ENCODE peak calls at places on chromosome 10, in ten cellular contexts. One of them, this sample, is unnamed.

GRCh38 chr10:112953760-112954159 is 3.7 kb downstream of the TCF7L2 start:
- DNase-seq in LoVo: no peak
- DNase-seq in colonic mucosa: no peak
- DNase-seq in lower leg skin: no peak
- DNase-seq in DMS79 treated with DMSO at 0.1 percent for 48 hours: no peak
- DNase-seq in GM03348: no peak
- DNase-seq in stimulated activated CD8-positive, alpha-beta memory T cell treated with anti-CD3 and anti-CD28 coated beads, Interleukin-4, amount 100 ng/mL, for 1 hour: no peak
- DNase-seq in NCI-H748 treated with DMSO at 0.1 percent for 48 hours: no peak
- DNase-seq in ovary: no peak
- DNase-seq in left colon: no peak
- DNase-seq in this sample: peak

GRCh38 chr10:71213127-71213616 is 802 bp downstream of the UNC5B start:
- DNase-seq in LoVo: peak
- DNase-seq in colonic mucosa: peak
- DNase-seq in lower leg skin: peak
- DNase-seq in DMS79 treated with DMSO at 0.1 percent for 48 hours: peak
- DNase-seq in GM03348: peak
- DNase-seq in stimulated activated CD8-positive, alpha-beta memory T cell treated with anti-CD3 and anti-CD28 coated beads, Interleukin-4, amount 100 ng/mL, for 1 hour: no peak
- DNase-seq in NCI-H748 treated with DMSO at 0.1 percent for 48 hours: peak
- DNase-seq in ovary: peak
- DNase-seq in left colon: peak
- DNase-seq in this sample: no peak

GRCh38 chr10:132175401-132175800 is 11.3 kb upstream of the DPYSL4 start:
- DNase-seq in LoVo: no peak
- DNase-seq in colonic mucosa: no peak
- DNase-seq in lower leg skin: no peak
- DNase-seq in DMS79 treated with DMSO at 0.1 percent for 48 hours: no peak
- DNase-seq in GM03348: no peak
- DNase-seq in stimulated activated CD8-positive, alpha-beta memory T cell treated with anti-CD3 and anti-CD28 coated beads, Interleukin-4, amount 100 ng/mL, for 1 hour: no peak
- DNase-seq in NCI-H748 treated with DMSO at 0.1 percent for 48 hours: no peak
- DNase-seq in ovary: no peak
- DNase-seq in left colon: no peak
- DNase-seq in this sample: no peak

GRCh38 chr10:110512461-110513187 is 14.9 kb downstream of the DUSP5 start:
- DNase-seq in LoVo: no peak
- DNase-seq in colonic mucosa: no peak
- DNase-seq in lower leg skin: no peak
- DNase-seq in DMS79 treated with DMSO at 0.1 percent for 48 hours: no peak
- DNase-seq in GM03348: peak
- DNase-seq in stimulated activated CD8-positive, alpha-beta memory T cell treated with anti-CD3 and anti-CD28 coated beads, Interleukin-4, amount 100 ng/mL, for 1 hour: no peak
- DNase-seq in NCI-H748 treated with DMSO at 0.1 percent for 48 hours: no peak
- DNase-seq in ovary: no peak
- DNase-seq in left colon: no peak
- DNase-seq in this sample: peak

GRCh38 chr10:52004342-52004949 is 305.1 kb upstream of the CSTF2T start:
- DNase-seq in LoVo: peak
- DNase-seq in colonic mucosa: no peak
- DNase-seq in lower leg skin: no peak
- DNase-seq in DMS79 treated with DMSO at 0.1 percent for 48 hours: no peak
- DNase-seq in GM03348: peak
- DNase-seq in stimulated activated CD8-positive, alpha-beta memory T cell treated with anti-CD3 and anti-CD28 coated beads, Interleukin-4, amount 100 ng/mL, for 1 hour: no peak
- DNase-seq in NCI-H748 treated with DMSO at 0.1 percent for 48 hours: no peak
- DNase-seq in ovary: no peak
- DNase-seq in left colon: no peak
- DNase-seq in this sample: peak

GRCh38 chr10:126640391-126640790 is 30.1 kb downstream of the C10orf90 start:
- DNase-seq in LoVo: no peak
- DNase-seq in colonic mucosa: no peak
- DNase-seq in lower leg skin: no peak
- DNase-seq in DMS79 treated with DMSO at 0.1 percent for 48 hours: no peak
- DNase-seq in GM03348: peak
- DNase-seq in stimulated activated CD8-positive, alpha-beta memory T cell treated with anti-CD3 and anti-CD28 coated beads, Interleukin-4, amount 100 ng/mL, for 1 hour: no peak
- DNase-seq in NCI-H748 treated with DMSO at 0.1 percent for 48 hours: no peak
- DNase-seq in ovary: no peak
- DNase-seq in left colon: no peak
- DNase-seq in this sample: no peak

GRCh38 chr10:47405829-47406547 is 21.9 kb upstream of the ZNF488 start:
- DNase-seq in LoVo: peak
- DNase-seq in colonic mucosa: no peak
- DNase-seq in lower leg skin: no peak
- DNase-seq in DMS79 treated with DMSO at 0.1 percent for 48 hours: no peak
- DNase-seq in GM03348: no peak
- DNase-seq in stimulated activated CD8-positive, alpha-beta memory T cell treated with anti-CD3 and anti-CD28 coated beads, Interleukin-4, amount 100 ng/mL, for 1 hour: no peak
- DNase-seq in NCI-H748 treated with DMSO at 0.1 percent for 48 hours: no peak
- DNase-seq in ovary: no peak
- DNase-seq in left colon: no peak
- DNase-seq in this sample: peak

GRCh38 chr10:6503171-6503570 is 76.9 kb downstream of the PRKCQ start:
- DNase-seq in LoVo: no peak
- DNase-seq in colonic mucosa: no peak
- DNase-seq in lower leg skin: no peak
- DNase-seq in DMS79 treated with DMSO at 0.1 percent for 48 hours: no peak
- DNase-seq in GM03348: no peak
- DNase-seq in stimulated activated CD8-positive, alpha-beta memory T cell treated with anti-CD3 and anti-CD28 coated beads, Interleukin-4, amount 100 ng/mL, for 1 hour: no peak
- DNase-seq in NCI-H748 treated with DMSO at 0.1 percent for 48 hours: no peak
- DNase-seq in ovary: no peak
- DNase-seq in left colon: no peak
- DNase-seq in this sample: no peak

GRCh38 chr10:118209215-118209614 is 132.9 kb downstream of the FAM204A start:
- DNase-seq in LoVo: no peak
- DNase-seq in colonic mucosa: no peak
- DNase-seq in lower leg skin: no peak
- DNase-seq in DMS79 treated with DMSO at 0.1 percent for 48 hours: no peak
- DNase-seq in GM03348: no peak
- DNase-seq in stimulated activated CD8-positive, alpha-beta memory T cell treated with anti-CD3 and anti-CD28 coated beads, Interleukin-4, amount 100 ng/mL, for 1 hour: no peak
- DNase-seq in NCI-H748 treated with DMSO at 0.1 percent for 48 hours: no peak
- DNase-seq in ovary: no peak
- DNase-seq in left colon: no peak
- DNase-seq in this sample: no peak

GRCh38 chr10:101779544-101780186 is 3.6 kb downstream of the NPM3 start:
- DNase-seq in LoVo: no peak
- DNase-seq in colonic mucosa: peak
- DNase-seq in lower leg skin: peak
- DNase-seq in DMS79 treated with DMSO at 0.1 percent for 48 hours: peak
- DNase-seq in GM03348: peak
- DNase-seq in stimulated activated CD8-positive, alpha-beta memory T cell treated with anti-CD3 and anti-CD28 coated beads, Interleukin-4, amount 100 ng/mL, for 1 hour: peak
- DNase-seq in NCI-H748 treated with DMSO at 0.1 percent for 48 hours: peak
- DNase-seq in ovary: peak
- DNase-seq in left colon: peak
- DNase-seq in this sample: peak

GRCh38 chr10:104622598-104623209 is 18.4 kb upstream of the SORCS3 start:
- DNase-seq in LoVo: peak
- DNase-seq in colonic mucosa: no peak
- DNase-seq in lower leg skin: no peak
- DNase-seq in DMS79 treated with DMSO at 0.1 percent for 48 hours: no peak
- DNase-seq in GM03348: no peak
- DNase-seq in stimulated activated CD8-positive, alpha-beta memory T cell treated with anti-CD3 and anti-CD28 coated beads, Interleukin-4, amount 100 ng/mL, for 1 hour: no peak
- DNase-seq in NCI-H748 treated with DMSO at 0.1 percent for 48 hours: peak
- DNase-seq in ovary: no peak
- DNase-seq in left colon: no peak
- DNase-seq in this sample: peak

GRCh38 chr10:80324086-80324485 is 32.5 kb downstream of the DYDC1 start:
- DNase-seq in LoVo: no peak
- DNase-seq in colonic mucosa: no peak
- DNase-seq in lower leg skin: no peak
- DNase-seq in DMS79 treated with DMSO at 0.1 percent for 48 hours: no peak
- DNase-seq in GM03348: peak
- DNase-seq in stimulated activated CD8-positive, alpha-beta memory T cell treated with anti-CD3 and anti-CD28 coated beads, Interleukin-4, amount 100 ng/mL, for 1 hour: no peak
- DNase-seq in NCI-H748 treated with DMSO at 0.1 percent for 48 hours: no peak
- DNase-seq in ovary: no peak
- DNase-seq in left colon: no peak
- DNase-seq in this sample: no peak

GRCh38 chr10:67668448-67668847 is 27.5 kb downstream of the CTNNA3 start:
- DNase-seq in LoVo: no peak
- DNase-seq in colonic mucosa: no peak
- DNase-seq in lower leg skin: no peak
- DNase-seq in DMS79 treated with DMSO at 0.1 percent for 48 hours: no peak
- DNase-seq in GM03348: no peak
- DNase-seq in stimulated activated CD8-positive, alpha-beta memory T cell treated with anti-CD3 and anti-CD28 coated beads, Interleukin-4, amount 100 ng/mL, for 1 hour: no peak
- DNase-seq in NCI-H748 treated with DMSO at 0.1 percent for 48 hours: no peak
- DNase-seq in ovary: no peak
- DNase-seq in left colon: no peak
- DNase-seq in this sample: no peak

GRCh38 chr10:123519861-123520260 is 146.3 kb upstream of the GPR26 start:
- DNase-seq in LoVo: no peak
- DNase-seq in colonic mucosa: peak
- DNase-seq in lower leg skin: no peak
- DNase-seq in DMS79 treated with DMSO at 0.1 percent for 48 hours: no peak
- DNase-seq in GM03348: no peak
- DNase-seq in stimulated activated CD8-positive, alpha-beta memory T cell treated with anti-CD3 and anti-CD28 coated beads, Interleukin-4, amount 100 ng/mL, for 1 hour: no peak
- DNase-seq in NCI-H748 treated with DMSO at 0.1 percent for 48 hours: no peak
- DNase-seq in ovary: no peak
- DNase-seq in left colon: no peak
- DNase-seq in this sample: no peak

GRCh38 chr10:122648599-122649428 is 50.8 kb downstream of the C10orf120 start:
- DNase-seq in LoVo: peak
- DNase-seq in colonic mucosa: peak
- DNase-seq in lower leg skin: no peak
- DNase-seq in DMS79 treated with DMSO at 0.1 percent for 48 hours: peak
- DNase-seq in GM03348: peak
- DNase-seq in stimulated activated CD8-positive, alpha-beta memory T cell treated with anti-CD3 and anti-CD28 coated beads, Interleukin-4, amount 100 ng/mL, for 1 hour: no peak
- DNase-seq in NCI-H748 treated with DMSO at 0.1 percent for 48 hours: peak
- DNase-seq in ovary: no peak
- DNase-seq in left colon: peak
- DNase-seq in this sample: peak

GRCh38 chr10:33571616-33572015 is 237.1 kb upstream of the NRP1 start:
- DNase-seq in LoVo: no peak
- DNase-seq in colonic mucosa: no peak
- DNase-seq in lower leg skin: no peak
- DNase-seq in DMS79 treated with DMSO at 0.1 percent for 48 hours: no peak
- DNase-seq in GM03348: no peak
- DNase-seq in stimulated activated CD8-positive, alpha-beta memory T cell treated with anti-CD3 and anti-CD28 coated beads, Interleukin-4, amount 100 ng/mL, for 1 hour: no peak
- DNase-seq in NCI-H748 treated with DMSO at 0.1 percent for 48 hours: no peak
- DNase-seq in ovary: no peak
- DNase-seq in left colon: no peak
- DNase-seq in this sample: peak

GRCh38 chr10:43249962-43250624 is 16.8 kb downstream of the RASGEF1A start:
- DNase-seq in LoVo: no peak
- DNase-seq in colonic mucosa: no peak
- DNase-seq in lower leg skin: no peak
- DNase-seq in DMS79 treated with DMSO at 0.1 percent for 48 hours: no peak
- DNase-seq in GM03348: no peak
- DNase-seq in stimulated activated CD8-positive, alpha-beta memory T cell treated with anti-CD3 and anti-CD28 coated beads, Interleukin-4, amount 100 ng/mL, for 1 hour: no peak
- DNase-seq in NCI-H748 treated with DMSO at 0.1 percent for 48 hours: no peak
- DNase-seq in ovary: peak
- DNase-seq in left colon: peak
- DNase-seq in this sample: no peak

GRCh38 chr10:30459283-30459682 is 25.3 kb downstream of the MAP3K8 start:
- DNase-seq in LoVo: no peak
- DNase-seq in colonic mucosa: peak
- DNase-seq in lower leg skin: peak
- DNase-seq in DMS79 treated with DMSO at 0.1 percent for 48 hours: no peak
- DNase-seq in GM03348: no peak
- DNase-seq in stimulated activated CD8-positive, alpha-beta memory T cell treated with anti-CD3 and anti-CD28 coated beads, Interleukin-4, amount 100 ng/mL, for 1 hour: no peak
- DNase-seq in NCI-H748 treated with DMSO at 0.1 percent for 48 hours: no peak
- DNase-seq in ovary: no peak
- DNase-seq in left colon: peak
- DNase-seq in this sample: no peak

GRCh38 chr10:70461397-70462348 is 16.9 kb upstream of the PALD1 start:
- DNase-seq in LoVo: peak
- DNase-seq in colonic mucosa: peak
- DNase-seq in lower leg skin: no peak
- DNase-seq in DMS79 treated with DMSO at 0.1 percent for 48 hours: peak
- DNase-seq in GM03348: peak
- DNase-seq in stimulated activated CD8-positive, alpha-beta memory T cell treated with anti-CD3 and anti-CD28 coated beads, Interleukin-4, amount 100 ng/mL, for 1 hour: peak
- DNase-seq in NCI-H748 treated with DMSO at 0.1 percent for 48 hours: no peak
- DNase-seq in ovary: peak
- DNase-seq in left colon: peak
- DNase-seq in this sample: peak

GRCh38 chr10:61835069-61835908 is 66.2 kb upstream of the ARID5B start:
- DNase-seq in LoVo: peak
- DNase-seq in colonic mucosa: no peak
- DNase-seq in lower leg skin: peak
- DNase-seq in DMS79 treated with DMSO at 0.1 percent for 48 hours: no peak
- DNase-seq in GM03348: peak
- DNase-seq in stimulated activated CD8-positive, alpha-beta memory T cell treated with anti-CD3 and anti-CD28 coated beads, Interleukin-4, amount 100 ng/mL, for 1 hour: no peak
- DNase-seq in NCI-H748 treated with DMSO at 0.1 percent for 48 hours: peak
- DNase-seq in ovary: no peak
- DNase-seq in left colon: peak
- DNase-seq in this sample: peak

This sample was measured in A549.